ENCODE peak calls at places on chromosomes 5 and 9, in eight cellular contexts. S is cardiac muscle cell, O is heart left ventricle, E is left ventricle myocardium inferior, U is suprapubic skin, W is prostate gland, Y is choroid plexus epithelial cell, J is dorsolateral prefrontal cortex. F is an unnamed sample.

GRCh38 chr9:123997665-123998277 is 13.8 kb upstream of the LHX2 start:
- DNase-seq in S (peak), O (peak), E (peak), U (no peak), W (peak), Y (peak), J (no peak), F (peak)

GRCh38 chr5:82513739-82514138 is 235.6 kb upstream of the RPS23 start:
- DNase-seq in S (no peak), O (no peak), E (no peak), U (no peak), W (no peak), Y (no peak), J (no peak), F (no peak)

GRCh38 chr9:14692536-14692917 is 705 bp downstream of the ZDHHC21 start:
- DNase-seq in S (no peak), O (no peak), E (no peak), U (no peak), W (no peak), Y (peak), J (no peak), F (no peak)

GRCh38 chr5:57902035-57902434 is 419.4 kb upstream of the ACTBL2 start:
- DNase-seq in S (no peak), O (no peak), E (no peak), U (no peak), W (no peak), Y (no peak), J (no peak), F (no peak)

GRCh38 chr9:128882677-128883590 is 1.0 kb downstream of the LRRC8A start:
- DNase-seq in S (peak), O (no peak), E (no peak), U (no peak), W (no peak), Y (no peak), J (no peak), F (no peak)

GRCh38 chr9:135939351-135940265 is 21.6 kb downstream of the UBAC1 start:
- DNase-seq in S (peak), O (no peak), E (no peak), U (no peak), W (no peak), Y (no peak), J (no peak), F (no peak)

GRCh38 chr5:102670224-102670836 is 84.8 kb upstream of the PAM start:
- DNase-seq in S (peak), O (peak), E (no peak), U (no peak), W (no peak), Y (peak), J (no peak), F (no peak)

GRCh38 chr5:157523976-157524375 is 51.6 kb downstream of the ADAM19 start:
- DNase-seq in S (no peak), O (no peak), E (no peak), U (no peak), W (no peak), Y (no peak), J (no peak), F (no peak)

GRCh38 chr9:470795-471194 is 256.1 kb downstream of the DOCK8 start:
- DNase-seq in S (peak), O (no peak), E (no peak), U (no peak), W (no peak), Y (no peak), J (no peak), F (no peak)

GRCh38 chr9:100193078-100193477 is 94.0 kb downstream of the INVS start:
- DNase-seq in S (no peak), O (no peak), E (no peak), U (no peak), W (no peak), Y (no peak), J (no peak), F (no peak)

GRCh38 chr5:19886123-19886921 is 101.7 kb downstream of the CDH18 start:
- DNase-seq in S (peak), O (no peak), E (no peak), U (no peak), W (no peak), Y (peak), J (no peak), F (no peak)

GRCh38 chr5:135322744-135323143 is 76.3 kb downstream of the MACROH2A1 start:
- DNase-seq in S (no peak), O (no peak), E (no peak), U (no peak), W (no peak), Y (no peak), J (no peak), F (no peak)

GRCh38 chr5:53126514-53126913 is 17.0 kb upstream of the MOCS2 start:
- DNase-seq in S (peak), O (no peak), E (no peak), U (no peak), W (no peak), Y (peak), J (no peak), F (no peak)

GRCh38 chr5:41408676-41409443 is 101.5 kb downstream of the PLCXD3 start:
- DNase-seq in S (peak), O (no peak), E (no peak), U (no peak), W (no peak), Y (no peak), J (no peak), F (no peak)

GRCh38 chr5:38378579-38378978 is 120.2 kb downstream of the EGFLAM start:
- DNase-seq in S (no peak), O (no peak), E (no peak), U (no peak), W (no peak), Y (no peak), J (no peak), F (no peak)

GRCh38 chr9:114501786-114502682 is 3.2 kb downstream of the WHRN start:
- DNase-seq in S (no peak), O (no peak), E (no peak), U (no peak), W (peak), Y (peak), J (peak), F (no peak)

GRCh38 chr5:94849821-94850736 is 231.6 kb downstream of the SLF1 start:
- DNase-seq in S (peak), O (no peak), E (no peak), U (no peak), W (no peak), Y (peak), J (no peak), F (peak)

GRCh38 chr5:133732536-133732935 is 120.2 kb upstream of the FSTL4 start:
- DNase-seq in S (no peak), O (peak), E (no peak), U (no peak), W (no peak), Y (no peak), J (no peak), F (no peak)

GRCh38 chr5:92527311-92528078 is 1053.5 kb downstream of the NR2F1-AS1 start:
- DNase-seq in S (peak), O (no peak), E (no peak), U (no peak), W (no peak), Y (peak), J (no peak), F (no peak)

GRCh38 chr5:73529081-73529480 is 30.8 kb downstream of the BTF3 start:
- DNase-seq in S (no peak), O (no peak), E (no peak), U (no peak), W (no peak), Y (no peak), J (no peak), F (no peak)

GRCh38 chr5:78912085-78912771 is 72.9 kb downstream of the ARSB start:
- DNase-seq in S (no peak), O (no peak), E (no peak), U (no peak), W (no peak), Y (peak), J (no peak), F (no peak)

GRCh38 chr5:110115485-110115884 is 425.8 kb downstream of the MAN2A1 start:
- DNase-seq in S (no peak), O (no peak), E (no peak), U (no peak), W (no peak), Y (peak), J (no peak), F (no peak)

GRCh38 chr5:139027150-139027549 is 152.0 kb upstream of the LRRTM2 start:
- DNase-seq in S (no peak), O (no peak), E (no peak), U (no peak), W (no peak), Y (no peak), J (no peak), F (no peak)

GRCh38 chr9:4850611-4851010 is 57.9 kb downstream of the RCL1 start:
- DNase-seq in S (peak), O (peak), E (no peak), U (no peak), W (no peak), Y (peak), J (no peak), F (no peak)

GRCh38 chr5:9894571-9895304 is 264.6 kb upstream of the TAS2R1 start:
- DNase-seq in S (no peak), O (no peak), E (no peak), U (no peak), W (no peak), Y (no peak), J (no peak), F (no peak)

GRCh38 chr5:67308988-67309688 is 112.5 kb upstream of the CD180 start:
- DNase-seq in S (no peak), O (no peak), E (no peak), U (no peak), W (peak), Y (no peak), J (no peak), F (no peak)

GRCh38 chr5:126808619-126809018 is 31.7 kb downstream of the LMNB1 start:
- DNase-seq in S (peak), O (no peak), E (no peak), U (no peak), W (no peak), Y (peak), J (no peak), F (no peak)

GRCh38 chr5:142587354-142587965 is 98.4 kb downstream of the FGF1 start:
- DNase-seq in S (peak), O (no peak), E (no peak), U (no peak), W (no peak), Y (peak), J (no peak), F (no peak)

GRCh38 chr5:58156354-58156753 is 303.5 kb downstream of the PLK2 start:
- DNase-seq in S (peak), O (peak), E (no peak), U (no peak), W (no peak), Y (peak), J (peak), F (no peak)

GRCh38 chr5:149552761-149553160 is 1.5 kb upstream of the CSNK1A1 start:
- DNase-seq in S (no peak), O (no peak), E (no peak), U (no peak), W (no peak), Y (no peak), J (no peak), F (no peak)

GRCh38 chr9:111525056-111525977 is at the start of gene ZNF483:
- DNase-seq in S (peak), O (peak), E (peak), U (peak), W (peak), Y (peak), J (peak), F (no peak)

GRCh38 chr5:136080113-136080482 is 51.3 kb downstream of the TGFBI start:
- DNase-seq in S (peak), O (no peak), E (no peak), U (no peak), W (no peak), Y (no peak), J (no peak), F (no peak)

GRCh38 chr5:72138943-72139467 is 31.7 kb downstream of the MAP1B start:
- DNase-seq in S (peak), O (no peak), E (no peak), U (no peak), W (no peak), Y (peak), J (no peak), F (no peak)

GRCh38 chr5:32869216-32869615 is 158.1 kb downstream of the NPR3 start:
- DNase-seq in S (no peak), O (no peak), E (no peak), U (no peak), W (no peak), Y (no peak), J (no peak), F (no peak)

GRCh38 chr5:58751222-58751621 is 168.3 kb downstream of the RAB3C start:
- DNase-seq in S (peak), O (no peak), E (no peak), U (no peak), W (no peak), Y (peak), J (no peak), F (no peak)

GRCh38 chr5:169001392-169001791 is 299.5 kb downstream of the SLIT3 start:
- DNase-seq in S (no peak), O (no peak), E (no peak), U (no peak), W (no peak), Y (no peak), J (no peak), F (no peak)
- H3K4me3 ChIP-seq in S (no peak), O (no peak), E (no peak), U (no peak), W (no peak), Y (no peak), J (no peak), F (no peak)

GRCh38 chr9:2243666-2244555 is 228.8 kb downstream of the SMARCA2 start:
- DNase-seq in S (peak), O (no peak), E (no peak), U (no peak), W (no peak), Y (no peak), J (no peak), F (no peak)
- TF ChIP-seq CTCF in S (peak), O (no peak), E (no peak), U (no peak), W (no peak), Y (peak), J (no peak), F (no peak)

DNA sequence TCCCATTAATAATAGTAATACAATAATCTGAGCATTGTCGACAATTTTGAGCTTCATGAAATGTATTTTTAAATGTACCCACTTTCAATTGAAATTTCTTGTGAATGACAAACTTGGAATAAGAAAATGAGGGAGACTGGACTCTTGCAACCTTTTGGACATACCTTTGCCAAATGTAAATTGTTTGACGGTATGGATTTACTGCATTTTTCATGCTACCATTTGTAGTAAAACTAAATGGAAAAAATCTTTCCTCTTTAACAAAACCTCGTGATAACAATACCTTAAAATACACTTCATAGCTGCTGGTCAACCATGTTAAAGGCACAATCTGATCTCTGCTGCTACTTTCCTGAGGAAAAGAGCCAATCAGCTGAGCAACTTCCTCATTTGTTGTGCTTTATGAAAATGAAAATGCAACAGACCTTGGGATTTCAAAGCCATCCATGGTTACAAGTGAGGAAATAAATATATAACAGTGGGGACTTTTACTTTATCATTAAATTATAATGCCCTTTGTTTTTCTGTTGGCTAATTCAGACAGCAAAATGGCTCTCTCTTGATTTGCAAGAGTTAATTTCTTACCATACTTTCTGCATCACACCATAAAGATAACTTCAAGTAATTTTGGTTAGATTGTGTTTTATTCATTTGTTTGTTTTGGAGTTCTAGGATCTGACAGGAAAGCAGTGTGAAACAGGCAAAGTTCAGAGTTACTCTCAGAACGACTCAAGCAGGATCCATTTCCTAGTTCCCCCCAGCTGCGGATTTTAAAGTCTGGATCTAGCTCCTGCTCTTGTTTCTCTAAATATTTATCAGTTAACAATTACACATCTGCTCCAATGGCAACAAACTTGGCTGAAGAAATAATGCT is 1.1 kb downstream of the ALDH1A1 start:
- DNase-seq in S (no peak), O (no peak), E (no peak), U (no peak), W (no peak), Y (no peak), J (no peak), F (no peak)
- H3K4me3 ChIP-seq in S (no peak), O (peak), E (peak), U (peak), W (peak), Y (no peak), J (no peak), F (no peak)

GRCh38 chr9:37191403-37192089 is 71.2 kb downstream of the ZCCHC7 start:
- DNase-seq in S (no peak), O (no peak), E (no peak), U (no peak), W (no peak), Y (no peak), J (no peak), F (no peak)
- TF ChIP-seq CTCF in S (no peak), O (no peak), E (no peak), U (no peak), W (no peak), Y (no peak), J (no peak), F (no peak)

GRCh38 chr9:134327671-134328231 is 1.5 kb downstream of the RXRA start:
- DNase-seq in S (no peak), O (no peak), E (peak), U (no peak), W (no peak), Y (peak), J (no peak), F (no peak)

GRCh38 chr9:134328841-134329575 is 2.8 kb downstream of the RXRA start:
- DNase-seq in S (peak), O (peak), E (peak), U (no peak), W (peak), Y (peak), J (no peak), F (no peak)

GRCh38 chr9:134326754-134327526 is 685 bp downstream of the RXRA start:
- DNase-seq in S (peak), O (no peak), E (peak), U (peak), W (no peak), Y (peak), J (no peak), F (no peak)

GRCh38 chr9:134329576-134329855 is 3.3 kb downstream of the RXRA start:
- DNase-seq in S (no peak), O (no peak), E (peak), U (no peak), W (no peak), Y (no peak), J (no peak), F (no peak)

GRCh38 chr9:134328341-134328840 is 2.1 kb downstream of the RXRA start:
- DNase-seq in S (no peak), O (no peak), E (peak), U (no peak), W (no peak), Y (peak), J (no peak), F (no peak)
- H3K4me3 ChIP-seq in S (peak), O (peak), E (peak), U (peak), W (peak), Y (peak), J (peak), F (no peak)

DNA sequence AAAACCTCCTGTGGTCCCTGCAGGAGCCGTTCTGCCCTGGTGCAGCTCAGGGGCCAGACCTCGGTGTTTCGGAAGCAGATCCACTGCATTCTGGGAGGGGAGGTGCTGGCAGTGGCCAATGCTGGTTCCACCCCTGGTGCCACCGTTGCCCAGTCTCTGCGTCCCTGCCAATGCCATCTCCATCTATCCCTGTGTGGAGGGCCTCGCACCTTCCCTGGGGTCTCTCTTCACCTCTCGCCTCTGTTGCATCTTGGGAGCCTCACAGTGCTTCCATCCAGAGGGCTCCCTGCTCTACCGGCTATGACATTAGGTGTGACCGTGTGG is 15.3 kb downstream of the NCS1 start:
- DNase-seq in S (no peak), O (no peak), E (no peak), U (peak), W (no peak), Y (no peak), J (no peak), F (no peak)
- TF ChIP-seq CTCF in S (no peak), O (no peak), E (no peak), U (no peak), W (no peak), Y (no peak), J (no peak), F (no peak)

GRCh38 chr9:88993871-88994819 is 2.9 kb downstream of the S1PR3 start:
- DNase-seq in S (no peak), O (no peak), E (no peak), U (no peak), W (no peak), Y (peak), J (no peak), F (no peak)
- H3K4me3 ChIP-seq in S (no peak), O (peak), E (peak), U (no peak), W (no peak), Y (peak), J (peak), F (no peak)

GRCh38 chr5:54384356-54384933 is 71.1 kb upstream of the HSPB3 start:
- DNase-seq in S (no peak), O (no peak), E (no peak), U (no peak), W (no peak), Y (peak), J (no peak), F (no peak)
- TF ChIP-seq CTCF in S (no peak), O (no peak), E (no peak), U (no peak), W (no peak), Y (no peak), J (no peak), F (no peak)